ENCODE peak calls at places on chromosomes 3 and 15, in five cellular contexts. Y is HCT116, R is SK-N-SH, I is K562, M is GM12878. Z is an unnamed sample.

GRCh38 chr3:51944541-51945021 is 2.4 kb downstream of the PARP3 start:
- DNase-seq in Y (no peak), R (no peak), I (no peak), M (no peak), Z (no peak)

GRCh38 chr15:99249270-99249817 is at the start of gene TTC23:
- DNase-seq in Y (peak), R (no peak), I (no peak), M (no peak), Z (peak)

GRCh38 chr3:193134895-193135294 is 106.1 kb upstream of the PLAAT1 start:
- DNase-seq in Y (no peak), R (no peak), I (no peak), M (no peak), Z (no peak)

GRCh38 chr3:24686764-24687163 is 192.1 kb upstream of the THRB start:
- DNase-seq in Y (no peak), R (no peak), I (no peak), M (no peak), Z (no peak)

GRCh38 chr3:151491525-151491924 is 30.7 kb upstream of the IGSF10 start:
- DNase-seq in Y (no peak), R (no peak), I (no peak), M (no peak), Z (no peak)

GRCh38 chr15:40999190-40999589 is 45.9 kb downstream of the CHAC1 start:
- DNase-seq in Y (no peak), R (no peak), I (no peak), M (no peak), Z (no peak)

GRCh38 chr15:88312941-88313579 is 56.5 kb upstream of the NTRK3 start:
- DNase-seq in Y (no peak), R (no peak), I (no peak), M (no peak), Z (no peak)

GRCh38 chr3:152222327-152222726 is 46.4 kb upstream of the MBNL1 start:
- DNase-seq in Y (no peak), R (no peak), I (no peak), M (no peak), Z (no peak)

GRCh38 chr3:134330895-134331810 is 43.1 kb downstream of the AMOTL2 start:
- DNase-seq in Y (no peak), R (no peak), I (no peak), M (no peak), Z (peak)

GRCh38 chr15:40445411-40446055 is 4.8 kb downstream of the BAHD1 start:
- DNase-seq in Y (no peak), R (no peak), I (no peak), M (no peak), Z (no peak)

GRCh38 chr3:18233987-18234716 is 191.0 kb downstream of the SATB1 start:
- DNase-seq in Y (no peak), R (no peak), I (no peak), M (no peak), Z (peak)

GRCh38 chr3:121748638-121749275 is 784 bp downstream of the GOLGB1 start:
- DNase-seq in Y (no peak), R (no peak), I (no peak), M (no peak), Z (peak)

GRCh38 chr3:159762981-159763465 is 225.6 kb upstream of the IL12A start:
- DNase-seq in Y (no peak), R (peak), I (peak), M (no peak), Z (peak)

GRCh38 chr3:82080261-82080660 is 318.8 kb upstream of the GBE1 start:
- DNase-seq in Y (no peak), R (no peak), I (no peak), M (no peak), Z (peak)

GRCh38 chr3:136042608-136043221 is 77.2 kb downstream of the PPP2R3A start:
- DNase-seq in Y (peak), R (peak), I (peak), M (no peak), Z (peak)

GRCh38 chr3:120461416-120461815 is 10.6 kb upstream of the FSTL1 start:
- DNase-seq in Y (no peak), R (no peak), I (no peak), M (no peak), Z (no peak)

GRCh38 chr15:78018968-78019644 is 58.4 kb downstream of the TBC1D2B start:
- DNase-seq in Y (no peak), R (no peak), I (no peak), M (no peak), Z (no peak)

GRCh38 chr15:78018445-78018844 is 59.1 kb downstream of the TBC1D2B start:
- DNase-seq in Y (no peak), R (no peak), I (no peak), M (no peak), Z (no peak)

GRCh38 chr15:78020007-78020406 is 57.5 kb downstream of the TBC1D2B start:
- DNase-seq in Y (no peak), R (no peak), I (no peak), M (no peak), Z (no peak)

GRCh38 chr15:78012643-78013077 is 64.9 kb downstream of the TBC1D2B start:
- DNase-seq in Y (no peak), R (no peak), I (no peak), M (no peak), Z (no peak)

DNA sequence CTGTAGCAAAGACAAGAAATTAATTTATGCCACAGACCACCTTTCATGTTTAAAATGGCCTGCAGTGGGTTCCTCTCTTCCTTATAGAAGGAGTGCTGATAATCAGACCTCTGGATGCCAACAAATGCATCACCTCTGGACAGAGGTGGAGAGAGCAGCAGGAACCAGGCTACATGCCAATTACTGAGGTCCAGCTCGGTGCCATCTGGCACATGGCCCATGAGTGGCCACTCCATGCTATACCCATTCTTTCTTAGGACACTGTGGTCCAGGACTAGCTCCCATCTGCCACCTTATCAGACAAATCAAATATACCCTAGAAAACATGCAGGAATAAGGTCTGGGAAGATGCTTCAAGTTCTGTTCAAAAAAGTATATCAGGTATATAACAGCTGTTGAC is 60.7 kb downstream of the TBC1D2B start:
- DNase-seq in Y (no peak), R (peak), I (no peak), M (no peak), Z (no peak)
- TF ChIP-seq JUND in Y (no peak), R (no peak), I (no peak), M (no peak), Z (no peak)

GRCh38 chr3:61866143-61866542 is 304.8 kb downstream of the PTPRG start:
- DNase-seq in Y (no peak), R (no peak), I (no peak), M (no peak), Z (no peak)
- TF ChIP-seq JUND in Y (no peak), R (no peak), I (no peak), M (no peak), Z (no peak)

GRCh38 chr3:132628157-132628556 is 31.1 kb downstream of the ACKR4 start:
- DNase-seq in Y (no peak), R (no peak), I (no peak), M (no peak), Z (no peak)

GRCh38 chr3:132630612-132631011 is 29.0 kb downstream of the ACAD11 start:
- DNase-seq in Y (no peak), R (no peak), I (no peak), M (no peak), Z (no peak)

GRCh38 chr3:132626955-132627354 is 29.9 kb downstream of the ACKR4 start:
- DNase-seq in Y (no peak), R (no peak), I (no peak), M (no peak), Z (no peak)

GRCh38 chr3:132625613-132626012 is 28.5 kb downstream of the ACKR4 start:
- DNase-seq in Y (no peak), R (no peak), I (no peak), M (no peak), Z (no peak)

GRCh38 chr3:132629928-132630327 is 29.7 kb downstream of the ACAD11 start:
- DNase-seq in Y (no peak), R (no peak), I (no peak), M (no peak), Z (no peak)
- TF ChIP-seq JUND in Y (peak), R (peak), I (no peak), M (no peak), Z (no peak)

GRCh38 chr3:127064391-127065137 is 81.6 kb downstream of the PLXNA1 start:
- DNase-seq in Y (peak), R (no peak), I (peak), M (no peak), Z (no peak)
- TF ChIP-seq JUND in Y (peak), R (no peak), I (no peak), M (no peak), Z (no peak)

GRCh38 chr3:194486540-194487288 is at the start of gene ATP13A3:
- DNase-seq in Y (peak), R (peak), I (peak), M (no peak), Z (peak)

GRCh38 chr3:194487289-194488006 is 646 bp upstream of the ATP13A3 start:
- DNase-seq in Y (no peak), R (peak), I (peak), M (no peak), Z (peak)

GRCh38 chr3:194484614-194485013 is 2.2 kb downstream of the ATP13A3 start:
- DNase-seq in Y (no peak), R (no peak), I (no peak), M (no peak), Z (no peak)

GRCh38 chr3:194485471-194485875 is 1.3 kb downstream of the ATP13A3 start:
- DNase-seq in Y (no peak), R (no peak), I (no peak), M (no peak), Z (peak)

GRCh38 chr3:194485876-194486539 is 794 bp downstream of the ATP13A3 start:
- DNase-seq in Y (no peak), R (no peak), I (peak), M (no peak), Z (peak)
- TF ChIP-seq JUND in Y (no peak), R (no peak), I (peak), M (no peak), Z (no peak)

GRCh38 chr3:73786346-73786807 is 161.6 kb upstream of the PDZRN3 start:
- DNase-seq in Y (no peak), R (no peak), I (no peak), M (no peak), Z (no peak)
- TF ChIP-seq JUND in Y (no peak), R (peak), I (no peak), M (no peak), Z (no peak)

GRCh38 chr3:46862689-46863020 is 589 bp downstream of the MYL3 start:
- DNase-seq in Y (no peak), R (no peak), I (no peak), M (no peak), Z (no peak)

GRCh38 chr3:46861293-46861995 is 1.8 kb downstream of the MYL3 start:
- DNase-seq in Y (no peak), R (no peak), I (peak), M (no peak), Z (no peak)

GRCh38 chr3:46861996-46862688 is 1.1 kb downstream of the MYL3 start:
- DNase-seq in Y (no peak), R (no peak), I (no peak), M (no peak), Z (no peak)

GRCh38 chr3:46858996-46859710 is 4.1 kb downstream of the MYL3 start:
- DNase-seq in Y (no peak), R (no peak), I (no peak), M (no peak), Z (no peak)

DNA sequence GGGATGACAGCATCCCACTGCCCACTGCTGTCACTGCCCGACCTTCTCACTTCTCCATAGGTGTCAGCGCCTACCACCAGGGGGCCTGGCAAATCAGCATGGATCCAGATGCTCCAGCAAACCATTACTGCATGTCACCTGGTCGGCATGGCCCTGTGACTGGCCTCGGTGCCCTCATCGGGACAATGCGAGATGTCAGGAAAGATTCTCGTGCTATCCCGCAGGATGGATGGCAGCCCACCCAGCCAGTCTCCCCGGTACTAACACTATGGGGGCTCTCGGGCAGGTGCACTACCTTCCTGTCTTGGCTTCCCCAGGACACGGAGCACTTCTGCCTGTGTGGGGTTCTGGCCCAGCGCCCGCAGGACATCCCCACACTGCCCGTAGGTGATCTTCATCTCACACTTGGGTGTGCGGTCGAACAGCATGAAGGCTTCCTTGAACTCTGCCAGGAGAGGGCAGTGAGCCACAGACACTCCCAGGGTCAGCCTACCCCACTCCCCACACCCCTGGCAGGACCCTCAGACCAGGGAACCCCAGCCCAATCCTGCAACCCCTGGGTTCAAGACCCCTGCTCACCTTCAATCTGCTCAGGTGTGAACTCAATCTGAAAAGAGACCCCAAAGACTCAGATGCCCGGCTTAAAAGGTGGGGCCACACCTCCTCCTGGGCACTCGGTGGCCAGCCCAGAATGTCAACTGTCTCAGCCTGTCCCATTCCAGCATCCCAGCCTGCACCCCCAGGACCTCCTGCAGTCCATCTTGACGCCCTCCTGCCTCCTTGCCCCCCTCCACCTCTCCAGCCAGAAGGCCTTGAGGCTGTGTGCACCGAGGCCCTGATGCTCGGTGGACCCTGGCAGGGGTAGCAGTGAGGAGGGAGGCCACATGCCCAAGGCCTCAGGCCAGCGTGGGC is 2.6 kb downstream of the MYL3 start:
- DNase-seq in Y (no peak), R (no peak), I (peak), M (no peak), Z (no peak)
- TF ChIP-seq JUND in Y (no peak), R (no peak), I (no peak), M (no peak), Z (no peak)